ENCODE peak calls at places on chromosomes 16 and 17, in six cellular contexts. P, F, A, V, D and W are unnamed samples.

GRCh38 chr16:69049146-69049545 is 56.3 kb upstream of the HAS3 start:
- DNase-seq in P (no peak), F (no peak), A (peak; percentile 68), V (peak; percentile 64), D (no peak), W (no peak)

GRCh38 chr16:48076455-48077012 is 79.3 kb downstream of the ABCC12 start:
- DNase-seq in P (no peak), F (no peak), A (peak; percentile 25), V (peak; percentile 58), D (no peak), W (no peak)

GRCh38 chr16:85359147-85359822 is 247.0 kb upstream of the CIBAR2 start:
- DNase-seq in P (no peak), F (no peak), A (no peak), V (peak; percentile 16), D (no peak), W (no peak)

GRCh38 chr17:2796164-2797140 is at the start of gene RAP1GAP2:
- DNase-seq in P (peak; percentile 61), F (no peak), A (no peak), V (no peak), D (peak; percentile 44), W (peak; percentile 53)

GRCh38 chr17:21262259-21262993 is 9.2 kb upstream of the NATD1 start:
- DNase-seq in P (no peak), F (no peak), A (no peak), V (no peak), D (no peak), W (no peak)

GRCh38 chr16:83206426-83206825 is 579.7 kb downstream of the CDH13 start:
- DNase-seq in P (no peak), F (no peak), A (no peak), V (peak; percentile 18), D (no peak), W (no peak)

GRCh38 chr16:14325921-14326401 is 254.8 kb downstream of the MRTFB start:
- DNase-seq in P (no peak), F (no peak), A (no peak), V (peak; percentile 50), D (no peak), W (no peak)

GRCh38 chr17:9911089-9911488 is 6.0 kb upstream of the RCVRN start:
- DNase-seq in P (no peak), F (no peak), A (no peak), V (no peak), D (no peak), W (no peak)

GRCh38 chr17:36072431-36073121 is 8.5 kb downstream of the CCL18 start:
- DNase-seq in P (peak; percentile 45), F (no peak), A (peak; percentile 36), V (peak; percentile 9), D (peak; percentile 20), W (peak; percentile 76)

GRCh38 chr16:14088155-14088753 is 17.1 kb downstream of the MRTFB start:
- DNase-seq in P (no peak), F (no peak), A (peak; percentile 24), V (peak; percentile 60), D (no peak), W (no peak)

GRCh38 chr16:9797306-9797705 is 384.9 kb downstream of the GRIN2A start:
- DNase-seq in P (peak; percentile 21), F (no peak), A (peak; percentile 27), V (peak; percentile 35), D (no peak), W (peak; percentile 80)

GRCh38 chr17:47948706-47949196 is 7.4 kb downstream of the PNPO start:
- DNase-seq in P (no peak), F (no peak), A (no peak), V (no peak), D (no peak), W (peak; percentile 45)

GRCh38 chr16:15857779-15858560 is 1.1 kb upstream of the MYH11 start:
- DNase-seq in P (peak; percentile 49), F (peak; percentile 45), A (peak; percentile 29), V (peak; percentile 47), D (no peak), W (peak; percentile 14)

GRCh38 chr16:22373662-22374310 is 633 bp downstream of the CDR2 start:
- DNase-seq in P (peak; percentile 47), F (no peak), A (no peak), V (no peak), D (no peak), W (peak; percentile 47)

GRCh38 chr16:30032083-30032819 is 1.2 kb upstream of the TLCD3B start:
- DNase-seq in P (no peak), F (no peak), A (peak; percentile 80), V (peak; percentile 58), D (peak; percentile 30), W (peak; percentile 74)

GRCh38 chr17:48997827-48998556 is 807 bp downstream of the IGF2BP1 start:
- DNase-seq in P (no peak), F (no peak), A (no peak), V (peak; percentile 34), D (no peak), W (no peak)

GRCh38 chr17:17899486-17899885 is 62.7 kb upstream of the SREBF1 start:
- DNase-seq in P (no peak), F (no peak), A (no peak), V (no peak), D (no peak), W (no peak)

GRCh38 chr17:1713878-1714487 is 3.8 kb upstream of the TLCD2 start:
- DNase-seq in P (no peak), F (no peak), A (peak; percentile 56), V (peak; percentile 50), D (no peak), W (peak; percentile 50)

GRCh38 chr17:13353590-13353989 is 248.1 kb downstream of the HS3ST3A1 start:
- DNase-seq in P (peak; percentile 24), F (no peak), A (peak; percentile 40), V (peak; percentile 89), D (no peak), W (no peak)

GRCh38 chr17:68184141-68184571 is 63.7 kb upstream of the AMZ2 start:
- DNase-seq in P (no peak), F (no peak), A (no peak), V (no peak), D (no peak), W (no peak)

GRCh38 chr16:88076211-88076931 is 125.1 kb downstream of the BANP start:
- DNase-seq in P (no peak), F (peak; percentile 15), A (no peak), V (no peak), D (no peak), W (no peak)

GRCh38 chr17:7695586-7695985 is 7.3 kb downstream of the WRAP53 start:
- DNase-seq in P (no peak), F (no peak), A (no peak), V (no peak), D (no peak), W (no peak)

GRCh38 chr16:3092501-3092991 is 6.5 kb downstream of the ZSCAN10 start:
- DNase-seq in P (no peak), F (no peak), A (no peak), V (no peak), D (no peak), W (no peak)

GRCh38 chr17:39730095-39730921 is at the start of gene MIEN1:
- DNase-seq in P (peak; percentile 95), F (peak; percentile 94), A (peak; percentile 83), V (peak; percentile 75), D (peak; percentile 91), W (no peak)

GRCh38 chr16:51150159-51150893 is 744 bp downstream of the SALL1 start:
- DNase-seq in P (no peak), F (no peak), A (no peak), V (no peak), D (no peak), W (no peak)

GRCh38 chr16:85657267-85657650 is 31.5 kb downstream of the GINS2 start:
- DNase-seq in P (no peak), F (no peak), A (no peak), V (no peak), D (no peak), W (no peak)

GRCh38 chr17:72334205-72334604 is 213.4 kb downstream of the SOX9 start:
- DNase-seq in P (no peak), F (no peak), A (peak; percentile 44), V (peak; percentile 77), D (no peak), W (no peak)

GRCh38 chr17:76004750-76005262 is 4.2 kb downstream of the CDK3 start:
- DNase-seq in P (no peak), F (no peak), A (no peak), V (no peak), D (no peak), W (no peak)

GRCh38 chr16:71412270-71413160 is 29.3 kb downstream of the TLE7 start:
- DNase-seq in P (peak; percentile 29), F (peak; percentile 43), A (peak; percentile 75), V (peak; percentile 56), D (peak; percentile 30), W (peak; percentile 86)

GRCh38 chr17:19812407-19812806 is 55.3 kb downstream of the ULK2 start:
- DNase-seq in P (no peak), F (no peak), A (peak; percentile 21), V (no peak), D (no peak), W (no peak)
- TF ChIP-seq CTCF in P (no peak), F (no peak), A (peak; percentile 43), V (peak; percentile 23), D (no peak), W (no peak)

DNA sequence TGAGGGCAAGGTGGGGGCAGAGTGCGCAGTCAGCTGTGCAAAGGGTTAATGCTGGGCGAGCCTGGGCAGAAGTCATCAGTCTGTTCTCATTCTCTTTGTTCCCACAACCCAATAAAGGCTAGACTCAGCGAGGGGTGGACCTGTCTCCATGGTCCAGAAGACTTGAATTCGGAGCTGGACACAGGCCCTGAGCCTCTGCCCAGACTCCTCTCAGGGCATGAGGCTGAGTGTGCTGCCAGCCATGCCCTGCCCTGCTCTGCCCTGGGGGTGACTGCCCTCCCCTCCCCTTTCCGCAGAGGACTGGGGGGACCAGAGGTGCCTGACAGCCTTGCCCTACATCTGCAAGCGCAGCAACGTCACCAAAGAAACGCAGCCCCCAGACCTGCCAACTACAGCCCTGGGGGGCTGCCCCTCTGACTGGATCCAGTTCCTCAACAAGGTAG is 54.5 kb downstream of the MRC2 start:
- DNase-seq in P (no peak), F (no peak), A (no peak), V (no peak), D (no peak), W (no peak)
- TF ChIP-seq CTCF in P (no peak), F (no peak), A (no peak), V (no peak), D (no peak), W (no peak)

GRCh38 chr16:67386861-67387455 is 6.3 kb downstream of the TPPP3 start:
- DNase-seq in P (no peak), F (no peak), A (no peak), V (no peak), D (no peak), W (no peak)

GRCh38 chr16:67389911-67390815 is 3.1 kb downstream of the TPPP3 start:
- DNase-seq in P (peak; percentile 50), F (no peak), A (no peak), V (no peak), D (no peak), W (no peak)

GRCh38 chr16:67387479-67388079 is 5.7 kb downstream of the TPPP3 start:
- DNase-seq in P (no peak), F (no peak), A (no peak), V (no peak), D (no peak), W (no peak)

GRCh38 chr16:67388591-67388990 is 4.7 kb downstream of the TPPP3 start:
- DNase-seq in P (no peak), F (no peak), A (no peak), V (no peak), D (no peak), W (no peak)

GRCh38 chr16:67388191-67388590 is 5.1 kb downstream of the TPPP3 start:
- DNase-seq in P (no peak), F (no peak), A (no peak), V (no peak), D (no peak), W (no peak)
- TF ChIP-seq CTCF in P (no peak), F (no peak), A (no peak), V (no peak), D (no peak), W (no peak)

GRCh38 chr17:44326867-44327444 is 2.3 kb upstream of the SLC25A39 start:
- DNase-seq in P (peak; percentile 96), F (peak; percentile 82), A (peak; percentile 98), V (peak; percentile 98), D (peak; percentile 88), W (peak; percentile 99)
- TF ChIP-seq CTCF in P (no peak), F (no peak), A (no peak), V (no peak), D (no peak), W (no peak)